ENCODE peak calls at places on chromosomes 12 and 14, in five cellular contexts. One of them, this sample, is unnamed.

GRCh38 chr12:32002848-32003493 is 43.8 kb downstream of the RESF1 start:
- DNase-seq in T-helper 1 cell: no peak
- DNase-seq in AG04450: no peak
- DNase-seq in cortex of kidney: no peak
- DNase-seq in COR-L47: no peak
- DNase-seq in this sample: no peak

GRCh38 chr12:89236748-89237428 is 115.4 kb downstream of the DUSP6 start:
- DNase-seq in T-helper 1 cell: no peak
- DNase-seq in AG04450: no peak
- DNase-seq in COR-L47: no peak
- DNase-seq in cortex of kidney: no peak
- DNase-seq in this sample: no peak

GRCh38 chr14:80958258-80958657 is 2.8 kb downstream of the TSHR start:
- DNase-seq in cortex of kidney: no peak
- DNase-seq in COR-L47: no peak
- DNase-seq in T-helper 1 cell: no peak
- DNase-seq in AG04450: no peak
- DNase-seq in this sample: no peak

GRCh38 chr12:111274820-111275219 is 94.1 kb downstream of the PHETA1 start:
- DNase-seq in T-helper 1 cell: no peak
- DNase-seq in cortex of kidney: no peak
- DNase-seq in COR-L47: no peak
- DNase-seq in AG04450: no peak
- DNase-seq in this sample: no peak

GRCh38 chr14:103512701-103513611 is 9.7 kb downstream of the CKB start:
- DNase-seq in AG04450: no peak
- DNase-seq in T-helper 1 cell: no peak
- DNase-seq in COR-L47: peak
- DNase-seq in cortex of kidney: no peak
- DNase-seq in this sample: no peak

GRCh38 chr12:124385219-124385969 is 90.5 kb downstream of the RFLNA start:
- DNase-seq in cortex of kidney: no peak
- DNase-seq in AG04450: peak
- DNase-seq in T-helper 1 cell: no peak
- DNase-seq in COR-L47: no peak
- DNase-seq in this sample: peak

GRCh38 chr12:56117778-56118687 is at the start of gene ZC3H10:
- DNase-seq in COR-L47: peak
- DNase-seq in T-helper 1 cell: peak
- DNase-seq in cortex of kidney: no peak
- DNase-seq in AG04450: peak
- DNase-seq in this sample: peak

GRCh38 chr12:115383668-115384067 is 699.7 kb upstream of the TBX3 start:
- DNase-seq in AG04450: peak
- DNase-seq in cortex of kidney: no peak
- DNase-seq in T-helper 1 cell: no peak
- DNase-seq in COR-L47: no peak
- DNase-seq in this sample: no peak

GRCh38 chr12:121905746-121906145 is 12.6 kb upstream of the CFAP251 start:
- DNase-seq in cortex of kidney: no peak
- DNase-seq in COR-L47: no peak
- DNase-seq in AG04450: no peak
- DNase-seq in T-helper 1 cell: no peak
- DNase-seq in this sample: no peak

GRCh38 chr12:59403259-59403932 is 192.4 kb upstream of the SLC16A7 start:
- DNase-seq in T-helper 1 cell: peak
- DNase-seq in COR-L47: peak
- DNase-seq in cortex of kidney: no peak
- DNase-seq in AG04450: peak
- DNase-seq in this sample: peak

GRCh38 chr12:50825372-50825838 is 17.3 kb upstream of the TMPRSS12 start:
- DNase-seq in cortex of kidney: no peak
- DNase-seq in T-helper 1 cell: no peak
- DNase-seq in COR-L47: peak
- DNase-seq in AG04450: peak
- DNase-seq in this sample: peak

GRCh38 chr14:60753264-60754126 is 18.9 kb downstream of the MNAT1 start:
- DNase-seq in T-helper 1 cell: peak
- DNase-seq in COR-L47: no peak
- DNase-seq in AG04450: no peak
- DNase-seq in cortex of kidney: no peak
- DNase-seq in this sample: no peak

GRCh38 chr14:36508418-36509051 is 11.5 kb downstream of the NKX2-1 start:
- DNase-seq in cortex of kidney: no peak
- DNase-seq in COR-L47: no peak
- DNase-seq in AG04450: no peak
- DNase-seq in T-helper 1 cell: no peak
- DNase-seq in this sample: no peak

GRCh38 chr14:101761881-101762529 is 496 bp downstream of the PPP2R5C start:
- DNase-seq in cortex of kidney: no peak
- DNase-seq in COR-L47: peak
- DNase-seq in T-helper 1 cell: peak
- DNase-seq in AG04450: no peak
- DNase-seq in this sample: no peak

GRCh38 chr14:52402812-52403526 is 88.9 kb downstream of the PTGER2 start:
- DNase-seq in T-helper 1 cell: no peak
- DNase-seq in cortex of kidney: no peak
- DNase-seq in AG04450: no peak
- DNase-seq in COR-L47: no peak
- DNase-seq in this sample: no peak

GRCh38 chr12:66648336-66648735 is 30.5 kb downstream of the GRIP1 start:
- DNase-seq in COR-L47: no peak
- DNase-seq in T-helper 1 cell: no peak
- DNase-seq in cortex of kidney: no peak
- DNase-seq in AG04450: no peak
- DNase-seq in this sample: no peak

GRCh38 chr12:69837191-69838085 is 12.4 kb downstream of the MYRFL start:
- DNase-seq in AG04450: no peak
- DNase-seq in cortex of kidney: no peak
- DNase-seq in T-helper 1 cell: no peak
- DNase-seq in COR-L47: no peak
- DNase-seq in this sample: no peak

GRCh38 chr12:67630373-67631088 is 18.0 kb upstream of the DYRK2 start:
- DNase-seq in T-helper 1 cell: peak
- DNase-seq in AG04450: no peak
- DNase-seq in COR-L47: no peak
- DNase-seq in cortex of kidney: no peak
- DNase-seq in this sample: no peak

GRCh38 chr12:49553512-49554088 is 14.3 kb downstream of the MCRS1 start:
- DNase-seq in AG04450: no peak
- DNase-seq in COR-L47: peak
- DNase-seq in cortex of kidney: no peak
- DNase-seq in T-helper 1 cell: no peak
- DNase-seq in this sample: peak

GRCh38 chr14:74563621-74564159 is 48.3 kb downstream of the LTBP2 start:
- DNase-seq in cortex of kidney: no peak
- DNase-seq in COR-L47: no peak
- DNase-seq in AG04450: no peak
- DNase-seq in T-helper 1 cell: no peak
- DNase-seq in this sample: no peak

This sample was measured in NT2/D1.